ENCODE peak calls at places on chromosomes 3 and 15, in seven cellular contexts. O is AG10803; V is astrocyte of the spinal cord; H is transverse colon; B is endothelial cell; U is CD8-positive, alpha-beta T cell; G is GM12865. L is an unnamed sample.

GRCh38 chr3:125075738-125076137 is 19.9 kb upstream of the HEG1 start:
- DNase-seq in G (no peak), U (no peak), B (peak; percentile 47), O (no peak), V (no peak), H (no peak), L (no peak)

GRCh38 chr15:51401872-51402517 is 60.5 kb downstream of the GLDN start:
- DNase-seq in U (no peak), V (no peak), B (peak; percentile 70), G (peak; percentile 30), O (peak; percentile 48), H (peak; percentile 19), L (peak; percentile 52)

GRCh38 chr3:198071602-198072285 is 111.7 kb downstream of the LMLN start:
- DNase-seq in O (peak; percentile 69), B (peak; percentile 18), G (peak; percentile 54), V (peak; percentile 99), H (no peak), U (peak; percentile 53), L (peak; percentile 91)

GRCh38 chr3:119625451-119626153 is 27.9 kb downstream of the PLA1A start:
- DNase-seq in H (no peak), B (no peak), O (no peak), U (no peak), V (no peak), G (no peak), L (no peak)

GRCh38 chr3:194296448-194296831 is 54.7 kb downstream of the CPN2 start:
- DNase-seq in B (no peak), O (peak; percentile 81), G (no peak), V (peak; percentile 67), H (no peak), U (no peak), L (peak; percentile 97)

GRCh38 chr3:104610730-104611652 is 755.7 kb upstream of the ALCAM start:
- DNase-seq in H (no peak), B (no peak), V (no peak), G (no peak), O (no peak), U (no peak), L (no peak)

GRCh38 chr3:33437556-33438283 is 2.5 kb downstream of the UBP1 start:
- DNase-seq in O (peak; percentile 34), V (peak; percentile 57), G (peak; percentile 37), B (peak; percentile 38), U (no peak), H (peak; percentile 21), L (peak; percentile 54)

GRCh38 chr15:48324949-48325348 is 6.3 kb upstream of the DUT start:
- DNase-seq in U (no peak), O (no peak), G (no peak), V (no peak), H (no peak), B (no peak), L (no peak)

GRCh38 chr3:38317186-38317759 is 29.3 kb upstream of the XYLB start:
- DNase-seq in B (no peak), U (no peak), G (no peak), H (no peak), V (no peak), O (no peak), L (peak; percentile 28)

GRCh38 chr3:105686324-105686897 is 182.4 kb downstream of the CBLB start:
- DNase-seq in U (no peak), V (peak; percentile 50), H (no peak), O (peak; percentile 48), B (no peak), G (peak; percentile 19), L (peak; percentile 23)

GRCh38 chr15:98000249-98001203 is 40.0 kb downstream of the ARRDC4 start:
- DNase-seq in V (peak; percentile 7), O (peak; percentile 78), U (no peak), G (no peak), H (peak; percentile 60), B (no peak), L (no peak)

GRCh38 chr3:193052294-193052693 is 134.6 kb upstream of the MB21D2 start:
- DNase-seq in O (no peak), G (no peak), B (no peak), V (no peak), H (no peak), U (no peak), L (no peak)

GRCh38 chr15:38391186-38391585 is 62.7 kb upstream of the FAM98B start:
- DNase-seq in H (no peak), O (no peak), U (no peak), G (no peak), B (no peak), V (peak; percentile 23), L (no peak)

GRCh38 chr3:42698216-42698910 is 4.2 kb downstream of the HHATL start:
- DNase-seq in H (no peak), B (no peak), G (no peak), V (no peak), U (peak; percentile 45), O (no peak), L (no peak)

GRCh38 chr3:141996437-141996836 is 120.0 kb downstream of the ATP1B3 start:
- DNase-seq in B (no peak), G (no peak), O (no peak), V (no peak), U (no peak), H (no peak), L (no peak)

GRCh38 chr15:68818088-68818670 is 2.5 kb downstream of the ANP32A start:
- DNase-seq in O (peak; percentile 76), B (peak; percentile 73), G (peak; percentile 80), H (peak; percentile 69), V (peak; percentile 73), U (peak; percentile 76), L (peak; percentile 70)

GRCh38 chr3:57952208-57952631 is 56.0 kb upstream of the FLNB start:
- DNase-seq in H (no peak), G (no peak), B (no peak), O (peak; percentile 88), V (peak; percentile 89), U (no peak), L (peak; percentile 56)

GRCh38 chr3:52069135-52069534 is 12.8 kb upstream of the DUSP7 start:
- DNase-seq in G (no peak), U (no peak), H (no peak), V (no peak), B (no peak), O (no peak), L (no peak)

GRCh38 chr15:69489101-69489571 is 36.5 kb downstream of the RPLP1 start:
- DNase-seq in U (no peak), B (no peak), V (peak; percentile 34), O (peak; percentile 77), G (no peak), H (no peak), L (no peak)

GRCh38 chr3:187997946-187998561 is 155.9 kb upstream of the LPP start:
- DNase-seq in U (no peak), O (no peak), G (no peak), B (no peak), V (no peak), H (no peak), L (no peak)

GRCh38 chr3:122215592-122216298 is 32.3 kb downstream of the CASR start:
- DNase-seq in U (no peak), O (no peak), V (no peak), B (no peak), G (no peak), H (no peak), L (no peak)

GRCh38 chr3:197364410-197365071 is 66.1 kb upstream of the DLG1 start:
- DNase-seq in B (no peak), U (no peak), G (no peak), O (no peak), H (no peak), V (no peak), L (peak; percentile 38)

GRCh38 chr15:97961067-97961954 is 808 bp downstream of the ARRDC4 start:
- DNase-seq in V (no peak), B (peak; percentile 18), U (peak; percentile 50), O (no peak), H (peak; percentile 66), G (no peak), L (peak; percentile 20)

GRCh38 chr3:189786479-189787064 is 155.4 kb downstream of the TP63 start:
- DNase-seq in O (no peak), G (no peak), V (no peak), U (no peak), B (no peak), H (no peak), L (no peak)
- TF ChIP-seq CTCF in O (peak; percentile 3), G (no peak), V (peak; percentile 7), U (no peak), B (peak; percentile 66), H (no peak), L (peak; percentile 20)

GRCh38 chr3:177711637-177712036 is 514.4 kb upstream of the TBL1XR1 start:
- DNase-seq in G (no peak), H (no peak), V (no peak), B (no peak), U (no peak), O (no peak), L (no peak)
- TF ChIP-seq CTCF in G (no peak), H (no peak), V (no peak), B (no peak), U (no peak), O (no peak), L (no peak)

GRCh38 chr3:180633722-180634121 is 31.8 kb downstream of the TTC14 start:
- DNase-seq in U (no peak), B (peak; percentile 7), H (no peak), O (no peak), G (peak; percentile 13), V (no peak), L (peak; percentile 13)
- TF ChIP-seq CTCF in U (no peak), B (no peak), H (no peak), O (no peak), G (peak; percentile 33), V (no peak), L (no peak)

GRCh38 chr3:196321162-196321561 is 3.1 kb upstream of the DYNLT2B start:
- DNase-seq in H (no peak), V (no peak), B (no peak), U (no peak), O (no peak), G (no peak), L (no peak)

GRCh38 chr3:196320110-196320509 is 2.1 kb upstream of the DYNLT2B start:
- DNase-seq in V (no peak), G (no peak), H (no peak), O (no peak), U (no peak), B (no peak), L (peak; percentile 77)

GRCh38 chr3:196314597-196314996 is 3.4 kb downstream of the DYNLT2B start:
- DNase-seq in V (no peak), U (no peak), G (no peak), B (no peak), H (no peak), O (no peak), L (no peak)

GRCh38 chr3:196315821-196316220 is 2.2 kb downstream of the DYNLT2B start:
- DNase-seq in B (no peak), U (no peak), O (no peak), H (no peak), G (no peak), V (no peak), L (no peak)

DNA sequence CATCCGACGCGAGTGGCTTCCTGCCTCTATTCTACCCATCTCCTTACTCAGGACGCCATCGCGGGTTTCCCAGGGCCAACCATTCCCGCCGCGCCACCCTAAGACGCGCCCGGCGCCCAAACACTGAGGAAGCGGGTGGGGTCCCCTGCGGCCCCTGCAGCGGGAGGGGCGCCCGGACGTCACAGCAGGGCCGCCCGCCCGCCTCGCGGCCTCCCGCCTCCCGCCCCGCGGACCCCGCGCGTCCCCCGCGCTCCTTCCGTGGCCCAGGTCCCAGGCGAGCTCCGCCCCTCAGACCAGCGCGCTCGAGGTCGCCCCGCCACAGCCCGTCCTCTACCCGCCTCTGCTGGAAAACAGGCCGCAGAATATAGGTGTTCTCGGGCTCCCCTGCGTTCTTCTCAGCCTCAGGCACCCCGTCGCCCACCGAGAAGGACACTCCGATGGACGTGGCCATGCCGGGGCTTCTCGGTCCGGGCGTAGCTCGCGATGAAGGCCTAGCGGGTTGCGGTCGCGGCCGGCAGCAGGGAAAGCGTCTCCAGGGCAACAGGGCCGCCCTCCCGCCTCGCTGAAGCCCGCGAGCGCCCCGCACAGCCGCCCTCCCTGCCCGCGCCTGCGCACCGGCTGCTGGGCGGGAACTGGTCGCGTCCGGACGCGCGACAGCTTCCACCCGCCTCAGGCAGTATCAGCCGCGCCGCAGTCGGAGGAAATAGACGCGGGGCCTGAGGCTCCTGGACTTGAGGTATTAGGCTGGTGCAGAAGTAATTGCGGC is at the start of gene DYNLT2B:
- DNase-seq in H (peak; percentile 91), G (peak; percentile 96), V (peak; percentile 91), O (peak; percentile 88), U (peak; percentile 90), B (peak; percentile 92), L (peak; percentile 87)
- TF ChIP-seq CTCF in H (no peak), G (no peak), V (no peak), O (no peak), U (no peak), B (no peak), L (no peak)

L was measured in MCF 10A.